ENCODE peak calls at places on chromosomes 13 and 19, in seven cellular contexts. One of them, this sample, is unnamed.

GRCh38 chr19:48351341-48351752 is 12.4 kb downstream of the TMEM143 start:
- DNase-seq in H9: peak
- DNase-seq in mesendoderm: peak
- DNase-seq in neuronal stem cell: peak
- DNase-seq in mesenchymal stem cell: peak
- DNase-seq in H1: peak
- DNase-seq in trophoblast cell: peak
- DNase-seq in this sample: peak

GRCh38 chr19:8126008-8126407 is 23.4 kb downstream of the FBN3 start:
- DNase-seq in H9: no peak
- DNase-seq in mesendoderm: no peak
- DNase-seq in neuronal stem cell: no peak
- DNase-seq in mesenchymal stem cell: no peak
- DNase-seq in H1: no peak
- DNase-seq in trophoblast cell: no peak
- DNase-seq in this sample: no peak

GRCh38 chr13:41085961-41086360 is 24.7 kb downstream of the WBP4 start:
- DNase-seq in H9: peak
- DNase-seq in mesendoderm: peak
- DNase-seq in neuronal stem cell: no peak
- DNase-seq in mesenchymal stem cell: no peak
- DNase-seq in H1: no peak
- DNase-seq in trophoblast cell: no peak
- DNase-seq in this sample: no peak

GRCh38 chr13:73059460-73060250 is 850 bp downstream of the KLF5 start:
- DNase-seq in H9: peak
- DNase-seq in mesendoderm: peak
- DNase-seq in neuronal stem cell: peak
- DNase-seq in mesenchymal stem cell: peak
- DNase-seq in H1: no peak
- DNase-seq in trophoblast cell: peak
- DNase-seq in this sample: peak

GRCh38 chr19:38425222-38425809 is 703 bp downstream of the RASGRP4 start:
- DNase-seq in H9: no peak
- DNase-seq in mesendoderm: no peak
- DNase-seq in neuronal stem cell: no peak
- DNase-seq in mesenchymal stem cell: no peak
- DNase-seq in H1: peak
- DNase-seq in trophoblast cell: no peak
- DNase-seq in this sample: no peak

GRCh38 chr19:31096047-31096446 is 253.2 kb downstream of the TSHZ3 start:
- DNase-seq in H9: no peak
- DNase-seq in mesendoderm: peak
- DNase-seq in neuronal stem cell: no peak
- DNase-seq in mesenchymal stem cell: no peak
- DNase-seq in H1: peak
- DNase-seq in trophoblast cell: no peak
- DNase-seq in this sample: no peak

GRCh38 chr19:5369962-5370367 is 29.4 kb upstream of the PTPRS start:
- DNase-seq in H9: peak
- DNase-seq in mesendoderm: peak
- DNase-seq in neuronal stem cell: peak
- DNase-seq in mesenchymal stem cell: peak
- DNase-seq in H1: peak
- DNase-seq in trophoblast cell: peak
- DNase-seq in this sample: no peak

GRCh38 chr13:65540064-65540635 is 1690.0 kb downstream of the PCDH9 start:
- DNase-seq in H9: no peak
- DNase-seq in mesendoderm: no peak
- DNase-seq in neuronal stem cell: no peak
- DNase-seq in mesenchymal stem cell: no peak
- DNase-seq in H1: no peak
- DNase-seq in trophoblast cell: no peak
- DNase-seq in this sample: no peak

GRCh38 chr19:35539314-35539713 is 6.1 kb downstream of the GAPDHS start:
- DNase-seq in H9: no peak
- DNase-seq in mesendoderm: no peak
- DNase-seq in neuronal stem cell: no peak
- DNase-seq in mesenchymal stem cell: no peak
- DNase-seq in H1: no peak
- DNase-seq in trophoblast cell: no peak
- DNase-seq in this sample: no peak

GRCh38 chr19:55373993-55374757 is 2.5 kb upstream of the TMEM190 start:
- DNase-seq in H9: no peak
- DNase-seq in mesendoderm: peak
- DNase-seq in neuronal stem cell: no peak
- DNase-seq in mesenchymal stem cell: peak
- DNase-seq in H1: no peak
- DNase-seq in trophoblast cell: no peak
- DNase-seq in this sample: peak

GRCh38 chr19:38850976-38851621 is 1.3 kb upstream of the HNRNPL start:
- DNase-seq in H9: no peak
- DNase-seq in mesendoderm: peak
- DNase-seq in neuronal stem cell: peak
- DNase-seq in mesenchymal stem cell: no peak
- DNase-seq in H1: peak
- DNase-seq in trophoblast cell: no peak
- DNase-seq in this sample: no peak

GRCh38 chr13:72561791-72562190 is 165.6 kb downstream of the MZT1 start:
- DNase-seq in H9: no peak
- DNase-seq in mesendoderm: no peak
- DNase-seq in neuronal stem cell: no peak
- DNase-seq in mesenchymal stem cell: no peak
- DNase-seq in H1: no peak
- DNase-seq in trophoblast cell: no peak
- DNase-seq in this sample: no peak

GRCh38 chr13:67101730-67102467 is 128.2 kb downstream of the PCDH9 start:
- DNase-seq in H9: no peak
- DNase-seq in mesendoderm: no peak
- DNase-seq in neuronal stem cell: no peak
- DNase-seq in mesenchymal stem cell: peak
- DNase-seq in H1: no peak
- DNase-seq in trophoblast cell: no peak
- DNase-seq in this sample: peak

GRCh38 chr19:48608798-48609263 is 2.3 kb downstream of the SPACA4 start:
- DNase-seq in H9: peak
- DNase-seq in mesendoderm: peak
- DNase-seq in neuronal stem cell: no peak
- DNase-seq in mesenchymal stem cell: no peak
- DNase-seq in H1: peak
- DNase-seq in trophoblast cell: peak
- DNase-seq in this sample: no peak

GRCh38 chr13:48902421-48902820 is 73.3 kb upstream of the FNDC3A start:
- DNase-seq in H9: peak
- DNase-seq in mesendoderm: peak
- DNase-seq in neuronal stem cell: peak
- DNase-seq in mesenchymal stem cell: peak
- DNase-seq in H1: no peak
- DNase-seq in trophoblast cell: peak
- DNase-seq in this sample: peak

GRCh38 chr13:74574964-74575728 is 440.9 kb upstream of the KLF12 start:
- DNase-seq in H9: peak
- DNase-seq in mesendoderm: peak
- DNase-seq in neuronal stem cell: no peak
- DNase-seq in mesenchymal stem cell: no peak
- DNase-seq in H1: no peak
- DNase-seq in trophoblast cell: no peak
- DNase-seq in this sample: no peak

GRCh38 chr13:44312898-44313551 is 60.6 kb upstream of the SERP2 start:
- DNase-seq in H9: no peak
- DNase-seq in mesendoderm: no peak
- DNase-seq in neuronal stem cell: no peak
- DNase-seq in mesenchymal stem cell: peak
- DNase-seq in H1: no peak
- DNase-seq in trophoblast cell: no peak
- DNase-seq in this sample: peak

GRCh38 chr19:48968813-48969218 is 3.7 kb downstream of the FTL start:
- DNase-seq in H9: no peak
- DNase-seq in mesendoderm: no peak
- DNase-seq in neuronal stem cell: no peak
- DNase-seq in mesenchymal stem cell: peak
- DNase-seq in H1: no peak
- DNase-seq in trophoblast cell: no peak
- DNase-seq in this sample: no peak

GRCh38 chr13:113658836-113659235 is 838 bp upstream of the ATP4B start:
- DNase-seq in H9: no peak
- DNase-seq in mesendoderm: no peak
- DNase-seq in neuronal stem cell: no peak
- DNase-seq in mesenchymal stem cell: no peak
- DNase-seq in H1: no peak
- DNase-seq in trophoblast cell: no peak
- DNase-seq in this sample: no peak

GRCh38 chr19:54343868-54344267 is 4.9 kb upstream of the LILRA4 start:
- DNase-seq in H9: no peak
- DNase-seq in mesendoderm: no peak
- DNase-seq in neuronal stem cell: no peak
- DNase-seq in mesenchymal stem cell: no peak
- DNase-seq in H1: no peak
- DNase-seq in trophoblast cell: no peak
- DNase-seq in this sample: no peak

GRCh38 chr13:51937320-51938290 is 73.6 kb downstream of the ATP7B start:
- DNase-seq in H9: no peak
- DNase-seq in mesendoderm: no peak
- DNase-seq in neuronal stem cell: no peak
- DNase-seq in mesenchymal stem cell: no peak
- DNase-seq in H1: no peak
- DNase-seq in trophoblast cell: no peak
- DNase-seq in this sample: no peak

GRCh38 chr19:55645512-55645881 is 2.0 kb downstream of the ZNF581 start:
- DNase-seq in H9: no peak
- DNase-seq in mesendoderm: no peak
- DNase-seq in neuronal stem cell: no peak
- DNase-seq in mesenchymal stem cell: no peak
- DNase-seq in H1: no peak
- DNase-seq in trophoblast cell: no peak
- DNase-seq in this sample: no peak

GRCh38 chr13:20168396-20168795 is 7.5 kb upstream of the GJA3 start:
- DNase-seq in H9: no peak
- DNase-seq in mesendoderm: no peak
- DNase-seq in neuronal stem cell: no peak
- DNase-seq in mesenchymal stem cell: no peak
- DNase-seq in H1: no peak
- DNase-seq in trophoblast cell: no peak
- DNase-seq in this sample: no peak

GRCh38 chr13:21106089-21106488 is 44.7 kb upstream of the LATS2 start:
- DNase-seq in H9: no peak
- DNase-seq in mesendoderm: no peak
- DNase-seq in neuronal stem cell: no peak
- DNase-seq in mesenchymal stem cell: peak
- DNase-seq in H1: no peak
- DNase-seq in trophoblast cell: no peak
- DNase-seq in this sample: peak

GRCh38 chr13:89279374-89279773 is 1608.2 kb downstream of the SLITRK5 start:
- DNase-seq in H9: no peak
- DNase-seq in mesendoderm: no peak
- DNase-seq in neuronal stem cell: no peak
- DNase-seq in mesenchymal stem cell: peak
- DNase-seq in H1: no peak
- DNase-seq in trophoblast cell: no peak
- DNase-seq in this sample: no peak

GRCh38 chr13:42266464-42266863 is 5.5 kb upstream of the AKAP11 start:
- DNase-seq in H9: no peak
- DNase-seq in mesendoderm: peak
- DNase-seq in neuronal stem cell: no peak
- DNase-seq in mesenchymal stem cell: peak
- DNase-seq in H1: no peak
- DNase-seq in trophoblast cell: no peak
- DNase-seq in this sample: peak
- H3K27ac ChIP-seq in H9: no peak
- H3K27ac ChIP-seq in mesendoderm: no peak
- H3K27ac ChIP-seq in neuronal stem cell: no peak
- H3K27ac ChIP-seq in mesenchymal stem cell: peak
- H3K27ac ChIP-seq in H1: no peak
- H3K27ac ChIP-seq in trophoblast cell: no peak
- H3K27ac ChIP-seq in this sample: no peak

GRCh38 chr19:46374526-46375475 is 27.9 kb downstream of the PPP5C start:
- DNase-seq in H9: peak
- DNase-seq in mesendoderm: no peak
- DNase-seq in neuronal stem cell: no peak
- DNase-seq in mesenchymal stem cell: no peak
- DNase-seq in H1: no peak
- DNase-seq in trophoblast cell: no peak
- DNase-seq in this sample: no peak
- H3K23ac ChIP-seq in H9: no peak
- H3K23ac ChIP-seq in mesendoderm: peak
- H3K23ac ChIP-seq in neuronal stem cell: no peak
- H3K23ac ChIP-seq in mesenchymal stem cell: no peak
- H3K23ac ChIP-seq in H1: no peak
- H3K23ac ChIP-seq in trophoblast cell: no peak
- H3K23ac ChIP-seq in this sample: no peak

GRCh38 chr19:51632126-51632525 is 1.9 kb upstream of the SIGLEC5 start:
- DNase-seq in H9: no peak
- DNase-seq in mesendoderm: no peak
- DNase-seq in neuronal stem cell: no peak
- DNase-seq in mesenchymal stem cell: no peak
- DNase-seq in H1: no peak
- DNase-seq in trophoblast cell: peak
- DNase-seq in this sample: no peak
- H3K27ac ChIP-seq in H9: no peak
- H3K27ac ChIP-seq in mesendoderm: no peak
- H3K27ac ChIP-seq in neuronal stem cell: no peak
- H3K27ac ChIP-seq in mesenchymal stem cell: no peak
- H3K27ac ChIP-seq in H1: no peak
- H3K27ac ChIP-seq in trophoblast cell: peak
- H3K27ac ChIP-seq in this sample: no peak

GRCh38 chr13:105167385-105167784 is 1368.1 kb downstream of the EFNB2 start:
- DNase-seq in H9: no peak
- DNase-seq in mesendoderm: no peak
- DNase-seq in neuronal stem cell: no peak
- DNase-seq in mesenchymal stem cell: no peak
- DNase-seq in H1: no peak
- DNase-seq in trophoblast cell: peak
- DNase-seq in this sample: no peak

GRCh38 chr13:105170438-105170837 is 1365.0 kb downstream of the EFNB2 start:
- DNase-seq in H9: no peak
- DNase-seq in mesendoderm: no peak
- DNase-seq in neuronal stem cell: no peak
- DNase-seq in mesenchymal stem cell: no peak
- DNase-seq in H1: no peak
- DNase-seq in trophoblast cell: no peak
- DNase-seq in this sample: no peak

GRCh38 chr13:105165449-105166125 is 1369.9 kb downstream of the EFNB2 start:
- DNase-seq in H9: no peak
- DNase-seq in mesendoderm: no peak
- DNase-seq in neuronal stem cell: no peak
- DNase-seq in mesenchymal stem cell: no peak
- DNase-seq in H1: no peak
- DNase-seq in trophoblast cell: no peak
- DNase-seq in this sample: no peak

GRCh38 chr13:105168295-105168694 is 1367.2 kb downstream of the EFNB2 start:
- DNase-seq in H9: no peak
- DNase-seq in mesendoderm: no peak
- DNase-seq in neuronal stem cell: no peak
- DNase-seq in mesenchymal stem cell: no peak
- DNase-seq in H1: no peak
- DNase-seq in trophoblast cell: no peak
- DNase-seq in this sample: no peak
- H3K23ac ChIP-seq in H9: no peak
- H3K23ac ChIP-seq in mesendoderm: no peak
- H3K23ac ChIP-seq in neuronal stem cell: no peak
- H3K23ac ChIP-seq in mesenchymal stem cell: no peak
- H3K23ac ChIP-seq in H1: no peak
- H3K23ac ChIP-seq in trophoblast cell: no peak
- H3K23ac ChIP-seq in this sample: no peak

This sample was measured in IMR-90.